ENCODE peak calls at places on chromosomes 7 and 10, in six cellular contexts. Q is Right ventricle myocardium inferior; X is T-cell; A is NCI-H748 treated with DMSO at 0.1 percent for 48 hours; N is stimulated activated CD4-positive, alpha-beta T cell treated with anti-CD3 and anti-CD28 coated beads, Interleukin-1b, Interleukin-23, amount 100 ng/mL, for 24 hours; C is mammary epithelial cell. R is an unnamed sample.

GRCh38 chr7:22397981-22398380 is 41.0 kb upstream of the RAPGEF5 start:
- DNase-seq in Q (no peak), X (no peak), A (no peak), N (no peak), C (no peak), R (no peak)

GRCh38 chr10:4004144-4004543 is 219.1 kb upstream of the KLF6 start:
- DNase-seq in Q (no peak), X (no peak), A (no peak), N (no peak), C (no peak), R (no peak)

GRCh38 chr7:152486968-152487367 is 51.2 kb upstream of the KMT2C start:
- DNase-seq in Q (no peak), X (no peak), A (no peak), N (no peak), C (no peak), R (no peak)

GRCh38 chr7:112748381-112748780 is 41.8 kb downstream of the TMEM168 start:
- DNase-seq in Q (no peak), X (no peak), A (no peak), N (no peak), C (no peak), R (no peak)

GRCh38 chr7:42986213-42986612 is 54.0 kb downstream of the MRPL32 start:
- DNase-seq in Q (no peak), X (no peak), A (no peak), N (no peak), C (no peak), R (no peak)

GRCh38 chr7:55065511-55066229 is 46.9 kb downstream of the EGFR start:
- DNase-seq in Q (no peak), X (no peak), A (no peak), N (no peak), C (peak), R (peak)

GRCh38 chr7:8511810-8512209 is 78.4 kb downstream of the NXPH1 start:
- DNase-seq in Q (no peak), X (no peak), A (no peak), N (no peak), C (no peak), R (no peak)

GRCh38 chr10:25451401-25451800 is 276.6 kb downstream of the GPR158 start:
- DNase-seq in Q (no peak), X (no peak), A (no peak), N (no peak), C (no peak), R (no peak)

GRCh38 chr10:125709553-125710266 is 9.8 kb upstream of the EDRF1 start:
- DNase-seq in Q (no peak), X (no peak), A (no peak), N (no peak), C (no peak), R (no peak)

GRCh38 chr7:106344861-106345260 is 60.1 kb upstream of the NAMPT start:
- DNase-seq in Q (no peak), X (no peak), A (no peak), N (no peak), C (no peak), R (no peak)

GRCh38 chr7:72032934-72033333 is 379.2 kb downstream of the CALN1 start:
- DNase-seq in Q (no peak), X (no peak), A (no peak), N (no peak), C (no peak), R (no peak)

GRCh38 chr7:156015237-156016020 is 203.2 kb upstream of the SHH start:
- DNase-seq in Q (no peak), X (no peak), A (no peak), N (no peak), C (no peak), R (no peak)

GRCh38 chr7:99196536-99197288 is 11.2 kb downstream of the KPNA7 start:
- DNase-seq in Q (no peak), X (no peak), A (no peak), N (no peak), C (peak), R (peak)

GRCh38 chr7:101163281-101164070 is 1.9 kb downstream of the VGF start:
- DNase-seq in Q (no peak), X (no peak), A (peak), N (no peak), C (peak), R (no peak)

GRCh38 chr7:105782391-105783063 is 93.9 kb downstream of the ATXN7L1 start:
- DNase-seq in Q (no peak), X (no peak), A (no peak), N (peak), C (peak), R (peak)

R was measured in renal cortical epithelial cell.